ENCODE peak calls at places on chromosomes 13 and 19, in six cellular contexts. U is HepG2, N is H1, B is HCT116, X is GM12878, J is K562. T is an unnamed sample.

GRCh38 chr13:59533561-59534337 is 630.0 kb downstream of the DIAPH3 start:
- DNase-seq in X (no peak), B (no peak), U (peak), N (no peak), J (no peak), T (no peak)

GRCh38 chr13:42377640-42378382 is 105.9 kb downstream of the AKAP11 start:
- DNase-seq in B (no peak), N (no peak), X (peak), J (no peak), U (no peak), T (no peak)

GRCh38 chr13:79458436-79458835 is 22.5 kb upstream of the NDFIP2 start:
- DNase-seq in X (no peak), J (no peak), U (no peak), N (no peak), B (no peak), T (no peak)

GRCh38 chr19:54889566-54889965 is 15.5 kb downstream of the FCAR start:
- DNase-seq in J (no peak), U (no peak), B (no peak), X (no peak), N (no peak), T (no peak)

GRCh38 chr13:41652735-41653361 is 195.5 kb downstream of the RGCC start:
- DNase-seq in B (peak), J (peak), U (peak), N (no peak), X (no peak), T (no peak)

GRCh38 chr19:51830263-51830662 is 35.3 kb downstream of the FPR3 start:
- DNase-seq in N (no peak), X (no peak), U (no peak), J (no peak), B (no peak), T (no peak)

GRCh38 chr19:45444318-45445041 is 20.8 kb upstream of the ERCC1 start:
- DNase-seq in J (peak), X (no peak), N (no peak), B (no peak), U (peak), T (peak)

GRCh38 chr19:51441410-51442390 is 16.6 kb downstream of the SIGLEC8 start:
- DNase-seq in X (peak), N (no peak), B (no peak), J (peak), U (no peak), T (no peak)

GRCh38 chr19:22622901-22623840 is 11.0 kb upstream of the ZNF492 start:
- DNase-seq in B (no peak), U (no peak), X (no peak), N (no peak), J (no peak), T (no peak)

GRCh38 chr13:29573190-29573589 is 22.3 kb downstream of the SLC7A1 start:
- DNase-seq in X (no peak), J (no peak), B (no peak), N (no peak), U (no peak), T (no peak)

GRCh38 chr19:39846176-39846677 is at the start of gene FBL:
- DNase-seq in J (peak), X (peak), N (peak), U (peak), B (peak), T (peak)

GRCh38 chr19:6744381-6745288 is 5.2 kb downstream of the TRIP10 start:
- DNase-seq in U (no peak), B (no peak), X (no peak), J (no peak), N (no peak), T (no peak)

GRCh38 chr13:70634893-70635292 is 526.6 kb upstream of the KLHL1 start:
- DNase-seq in U (no peak), X (no peak), N (no peak), J (no peak), B (no peak), T (no peak)

GRCh38 chr19:29668746-29669609 is 3.7 kb downstream of the PLEKHF1 start:
- DNase-seq in U (no peak), J (peak), N (no peak), B (no peak), X (no peak), T (peak)

GRCh38 chr19:57769345-57770131 is at the start of gene ZNF586:
- DNase-seq in X (peak), N (peak), U (no peak), J (peak), B (peak), T (peak)

GRCh38 chr13:29948246-29948645 is 97.8 kb upstream of the UBL3 start:
- DNase-seq in X (no peak), B (no peak), U (no peak), N (no peak), J (no peak), T (no peak)

GRCh38 chr19:58196911-58197616 is 14.2 kb downstream of the ZNF274 start:
- DNase-seq in X (no peak), J (no peak), B (no peak), N (no peak), U (peak), T (no peak)

GRCh38 chr19:42422576-42423461 is 4.4 kb downstream of the LIPE start:
- DNase-seq in X (no peak), J (no peak), B (no peak), N (no peak), U (peak), T (peak)

GRCh38 chr19:343941-344624 is 513 bp downstream of the MIER2 start:
- DNase-seq in N (no peak), U (no peak), J (peak), B (no peak), X (no peak), T (peak)

GRCh38 chr13:48654511-48654910 is 782 bp downstream of the CYSLTR2 start:
- DNase-seq in X (no peak), J (no peak), B (no peak), U (no peak), N (no peak), T (no peak)

GRCh38 chr13:84399320-84400085 is 517.2 kb upstream of the SLITRK1 start:
- DNase-seq in X (no peak), B (no peak), U (peak), J (no peak), N (no peak), T (no peak)

GRCh38 chr19:44753932-44754742 is 5.6 kb downstream of the BCL3 start:
- DNase-seq in J (peak), N (no peak), B (no peak), U (no peak), X (no peak), T (peak)

GRCh38 chr13:35255241-35255640 is 221.2 kb downstream of the MAB21L1 start:
- DNase-seq in B (no peak), X (no peak), N (no peak), J (no peak), U (no peak), T (no peak)

GRCh38 chr19:48596679-48597465 is 9.7 kb upstream of the SPACA4 start:
- DNase-seq in J (no peak), B (no peak), U (no peak), X (no peak), N (no peak), T (no peak)

GRCh38 chr13:97307882-97308624 is 85.9 kb downstream of the MBNL2 start:
- DNase-seq in J (no peak), N (no peak), U (peak), B (peak), X (no peak), T (no peak)

GRCh38 chr13:70253411-70253810 is 145.2 kb upstream of the KLHL1 start:
- DNase-seq in J (no peak), U (no peak), X (no peak), B (no peak), N (no peak), T (no peak)

GRCh38 chr13:52405767-52406494 is at the start of gene THSD1:
- DNase-seq in U (no peak), N (no peak), J (no peak), B (no peak), X (no peak), T (peak)

GRCh38 chr19:4609878-4610511 is 29.3 kb upstream of the TNFAIP8L1 start:
- DNase-seq in X (no peak), J (no peak), B (no peak), U (no peak), N (no peak), T (no peak)

GRCh38 chr13:85091835-85092234 is 707.4 kb downstream of the SLITRK6 start:
- DNase-seq in B (no peak), X (no peak), U (no peak), J (no peak), N (no peak), T (no peak)

GRCh38 chr19:12880551-12881171 is 588 bp downstream of the DNASE2 start:
- DNase-seq in N (no peak), X (no peak), J (no peak), B (no peak), U (no peak), T (peak)

DNA sequence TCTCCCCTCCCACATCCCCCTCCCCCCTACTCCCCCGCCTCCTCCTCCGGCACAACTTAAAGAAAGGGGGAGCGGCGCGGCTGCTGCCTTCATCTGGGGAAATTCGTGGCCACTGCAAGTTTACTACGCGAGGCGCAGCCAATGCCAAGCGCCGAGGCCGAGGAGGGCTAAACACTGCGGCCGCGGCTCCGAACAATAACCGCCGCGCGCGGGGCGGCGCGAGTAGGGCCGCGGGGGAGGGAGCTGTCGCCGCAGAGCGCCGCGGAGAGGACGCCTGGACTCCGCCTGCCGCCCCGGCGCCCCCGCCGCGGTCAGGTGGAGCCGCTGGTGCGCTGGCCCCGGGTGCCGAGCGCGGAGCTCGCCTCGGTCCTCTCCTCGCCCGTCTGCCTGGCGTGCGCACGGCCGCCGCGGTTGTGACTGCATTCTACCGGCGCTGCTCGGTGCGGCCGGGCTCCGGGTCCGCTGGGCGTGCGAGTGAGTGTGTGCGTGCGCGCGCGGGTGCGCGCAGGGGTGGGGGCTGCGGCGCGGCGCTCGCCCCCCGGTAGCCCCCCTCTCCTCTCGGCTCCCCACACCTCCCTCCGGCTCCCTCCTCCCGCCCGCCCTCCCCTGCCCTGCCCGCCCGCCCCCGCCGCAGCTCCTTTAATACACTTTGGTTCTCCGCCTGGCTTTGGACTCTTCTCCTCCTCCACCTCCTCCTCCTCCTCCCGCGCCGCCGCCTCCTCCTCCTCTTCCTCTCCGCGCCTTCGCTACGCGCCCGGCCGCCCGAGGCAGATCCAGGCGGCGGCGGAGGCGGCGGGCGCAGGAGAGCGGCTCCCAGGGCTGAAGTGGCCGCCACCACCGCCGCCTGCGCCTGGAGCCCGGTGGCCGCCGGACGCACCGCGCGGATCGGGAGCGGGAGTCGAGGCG is at the start of gene ZIC2:
- DNase-seq in X (no peak), U (no peak), B (peak), N (no peak), J (peak), T (peak)
- TF ChIP-seq ATF3 in X (no peak), U (no peak), B (no peak), N (no peak), J (no peak), T (no peak)

GRCh38 chr13:95201814-95202521 is 99.3 kb downstream of the ABCC4 start:
- DNase-seq in B (no peak), J (no peak), N (no peak), U (no peak), X (no peak), T (no peak)

GRCh38 chr13:95207769-95208366 is 93.4 kb downstream of the ABCC4 start:
- DNase-seq in B (no peak), X (no peak), U (no peak), J (peak), N (no peak), T (no peak)

GRCh38 chr13:95199896-95200295 is 101.4 kb downstream of the ABCC4 start:
- DNase-seq in U (no peak), N (no peak), X (no peak), J (no peak), B (no peak), T (no peak)

GRCh38 chr13:95206116-95206515 is 95.1 kb downstream of the ABCC4 start:
- DNase-seq in U (no peak), J (no peak), B (no peak), N (no peak), X (no peak), T (no peak)

GRCh38 chr13:95204231-95204765 is 97.0 kb downstream of the ABCC4 start:
- DNase-seq in J (no peak), B (no peak), N (no peak), U (no peak), X (no peak), T (no peak)
- TF ChIP-seq ATF3 in J (no peak), B (no peak), N (no peak), U (no peak), X (no peak), T (no peak)

DNA sequence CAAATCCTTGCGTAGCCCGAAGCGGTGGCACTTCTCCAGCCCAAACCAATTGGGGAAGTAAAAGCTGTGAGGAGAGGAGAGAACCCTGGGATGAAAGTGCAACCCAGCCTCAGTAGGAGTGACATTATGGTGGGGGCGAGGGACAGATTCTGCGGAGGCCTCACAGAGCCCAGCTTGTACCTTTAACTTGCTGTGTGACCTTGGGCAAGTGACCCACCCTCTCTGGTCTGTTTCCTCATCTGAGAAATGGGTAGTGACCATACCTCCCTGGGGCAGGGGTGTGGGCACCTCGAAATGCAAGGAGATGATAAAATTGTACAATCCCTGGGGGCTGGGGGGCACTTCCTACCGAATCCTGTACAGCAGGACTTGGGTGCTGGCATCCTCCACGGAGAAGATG is 4.4 kb downstream of the JAK3 start:
- DNase-seq in N (no peak), U (no peak), J (no peak), B (no peak), X (no peak), T (no peak)
- TF ChIP-seq ATF3 in N (no peak), U (no peak), J (no peak), B (no peak), X (no peak), T (no peak)

GRCh38 chr13:33908111-33908510 is 90.2 kb downstream of the RFC3 start:
- DNase-seq in J (no peak), N (no peak), B (no peak), X (no peak), U (no peak), T (no peak)

GRCh38 chr13:33910267-33910666 is 92.3 kb downstream of the RFC3 start:
- DNase-seq in B (no peak), X (no peak), J (no peak), N (no peak), U (no peak), T (no peak)

GRCh38 chr13:33904431-33904830 is 86.5 kb downstream of the RFC3 start:
- DNase-seq in X (no peak), B (no peak), N (no peak), U (no peak), J (no peak), T (no peak)
- TF ChIP-seq ATF3 in X (no peak), B (no peak), N (no peak), U (no peak), J (no peak), T (no peak)

T was measured in WTC11.